ENCODE peak calls at places on chromosome 18, in six cellular contexts. A, U, O, F, I and X are unnamed samples.

GRCh38 chr18:3444954-3445353 is 5.0 kb upstream of the TGIF1 start:
- DNase-seq in U (no peak), O (no peak), I (no peak), F (no peak), A (no peak), X (no peak)

GRCh38 chr18:79527656-79528055 is 131.9 kb downstream of the NFATC1 start:
- DNase-seq in O (no peak), I (no peak), F (no peak), U (no peak), A (no peak), X (no peak)

GRCh38 chr18:46725310-46725709 is 31.5 kb downstream of the ST8SIA5 start:
- DNase-seq in I (no peak), A (no peak), U (no peak), O (no peak), F (no peak), X (no peak)

GRCh38 chr18:31303771-31304170 is 14.2 kb upstream of the DSG1 start:
- DNase-seq in F (no peak), A (no peak), I (no peak), O (no peak), U (no peak), X (no peak)

GRCh38 chr18:48727685-48728084 is 188.9 kb downstream of the CTIF start:
- DNase-seq in A (no peak), O (no peak), F (no peak), U (no peak), I (no peak), X (no peak)

GRCh38 chr18:67217551-67218166 is 298.9 kb downstream of the DSEL start:
- DNase-seq in O (peak), U (no peak), F (peak), I (peak), A (peak), X (peak)

GRCh38 chr18:9366126-9366714 is 31.6 kb downstream of the TWSG1 start:
- DNase-seq in O (peak), F (no peak), U (peak), A (peak), I (peak), X (peak)

GRCh38 chr18:57446322-57446721 is 11.1 kb downstream of the ONECUT2 start:
- DNase-seq in O (no peak), U (no peak), A (no peak), I (no peak), F (no peak), X (peak)

GRCh38 chr18:58183226-58183625 is 139.2 kb downstream of the NEDD4L start:
- DNase-seq in F (peak), U (no peak), O (no peak), A (no peak), I (no peak), X (no peak)

GRCh38 chr18:79853993-79854364 is 56.2 kb downstream of the KCNG2 start:
- DNase-seq in O (peak), I (no peak), U (no peak), F (no peak), A (no peak), X (no peak)

GRCh38 chr18:13414542-13414941 is 196.0 kb downstream of the LDLRAD4 start:
- DNase-seq in I (no peak), A (no peak), U (no peak), F (no peak), O (no peak), X (no peak)

GRCh38 chr18:55161966-55162365 is 202.7 kb upstream of the CCDC68 start:
- DNase-seq in O (no peak), I (no peak), A (no peak), U (no peak), F (no peak), X (no peak)

GRCh38 chr18:61199131-61199903 is 133.9 kb upstream of the CDH20 start:
- DNase-seq in A (no peak), U (no peak), O (no peak), F (no peak), I (no peak), X (no peak)

GRCh38 chr18:11368020-11368419 is 218.7 kb upstream of the PIEZO2 start:
- DNase-seq in I (no peak), F (no peak), U (no peak), A (no peak), O (no peak), X (no peak)

GRCh38 chr18:73409242-73409641 is 541.5 kb upstream of the NETO1 start:
- DNase-seq in U (no peak), I (no peak), O (no peak), F (no peak), A (no peak), X (no peak)

GRCh38 chr18:12048827-12049175 is 44.8 kb upstream of the ANKRD62 start:
- DNase-seq in U (no peak), O (no peak), F (no peak), I (no peak), A (no peak), X (no peak)

GRCh38 chr18:7808992-7809391 is 241.9 kb downstream of the PTPRM start:
- DNase-seq in U (no peak), O (no peak), I (no peak), A (no peak), F (no peak), X (no peak)

GRCh38 chr18:34742761-34743366 is 32.8 kb downstream of the DTNA start:
- DNase-seq in A (no peak), O (no peak), F (no peak), I (no peak), U (no peak), X (no peak)

GRCh38 chr18:45386256-45386655 is 229.0 kb upstream of the SLC14A2 start:
- DNase-seq in F (no peak), A (no peak), I (peak), U (peak), O (peak), X (peak)

GRCh38 chr18:59056706-59057492 is 82.8 kb upstream of the SEC11C start:
- DNase-seq in F (peak), U (no peak), A (peak), O (peak), I (peak), X (peak)

GRCh38 chr18:7902399-7902839 is 335.3 kb downstream of the PTPRM start:
- DNase-seq in U (no peak), F (no peak), I (no peak), O (peak), A (no peak), X (peak)

GRCh38 chr18:78698914-78699313 is 280.7 kb upstream of the SALL3 start:
- DNase-seq in A (no peak), F (no peak), O (no peak), U (no peak), I (no peak), X (no peak)

GRCh38 chr18:56799756-56800155 is 148.6 kb downstream of the WDR7 start:
- DNase-seq in O (no peak), A (no peak), I (no peak), F (no peak), U (no peak), X (no peak)

GRCh38 chr18:80088823-80089222 is 20.2 kb upstream of the ADNP2 start:
- DNase-seq in F (no peak), U (no peak), I (no peak), A (no peak), O (no peak), X (no peak)

GRCh38 chr18:79801217-79801616 is 3.5 kb downstream of the KCNG2 start:
- DNase-seq in F (no peak), A (no peak), O (no peak), U (no peak), I (no peak), X (no peak)

GRCh38 chr18:46418657-46419260 is 238.3 kb downstream of the LOXHD1 start:
- DNase-seq in F (no peak), U (no peak), A (peak), I (no peak), O (no peak), X (no peak)

GRCh38 chr18:38481576-38481975 is 916.0 kb upstream of the CELF4 start:
- DNase-seq in O (no peak), A (no peak), U (no peak), I (no peak), F (no peak), X (no peak)

GRCh38 chr18:61842146-61842545 is 50.7 kb downstream of the RNF152 start:
- DNase-seq in A (no peak), U (no peak), I (no peak), O (no peak), F (no peak), X (no peak)

GRCh38 chr18:80247403-80247916 is at the start of gene PARD6G:
- DNase-seq in A (peak), O (peak), F (peak), U (no peak), I (peak), X (peak)

GRCh38 chr18:51074605-51075004 is 44.6 kb downstream of the SMAD4 start:
- DNase-seq in U (no peak), O (no peak), A (no peak), I (no peak), F (no peak), X (no peak)

GRCh38 chr18:59707306-59707705 is 10.1 kb upstream of the CCBE1 start:
- DNase-seq in U (no peak), O (no peak), F (no peak), I (no peak), A (no peak), X (peak)

GRCh38 chr18:31618801-31619200 is 27.1 kb downstream of the TTR start:
- DNase-seq in A (no peak), I (no peak), F (no peak), O (no peak), U (no peak), X (no peak)

GRCh38 chr18:34809697-34810096 is 99.6 kb downstream of the DTNA start:
- DNase-seq in I (peak), F (peak), U (peak), A (peak), O (peak), X (peak)

GRCh38 chr18:54151376-54151775 is 73.1 kb downstream of the MBD2 start:
- DNase-seq in F (no peak), I (no peak), U (no peak), O (no peak), A (no peak), X (no peak)

GRCh38 chr18:7334973-7335568 is 104.2 kb downstream of the LRRC30 start:
- DNase-seq in O (no peak), U (no peak), F (no peak), A (no peak), I (no peak), X (no peak)

GRCh38 chr18:23982154-23983071 is 32.1 kb upstream of the TTC39C start:
- DNase-seq in U (no peak), F (no peak), I (peak), O (peak), A (peak), X (peak)

GRCh38 chr18:78671551-78671950 is 308.1 kb upstream of the SALL3 start:
- DNase-seq in F (no peak), U (no peak), O (no peak), I (no peak), A (no peak), X (no peak)

GRCh38 chr18:23503967-23504352 is 649 bp downstream of the RMC1 start:
- DNase-seq in A (no peak), I (no peak), F (no peak), U (no peak), O (peak), X (no peak)

GRCh38 chr18:21330122-21330701 is 88.2 kb downstream of the GREB1L start:
- DNase-seq in F (no peak), U (no peak), O (peak), I (no peak), A (peak), X (peak)
- H3K27ac ChIP-seq in F (peak), U (no peak), O (no peak), I (no peak), A (peak), X (no peak)

DNA sequence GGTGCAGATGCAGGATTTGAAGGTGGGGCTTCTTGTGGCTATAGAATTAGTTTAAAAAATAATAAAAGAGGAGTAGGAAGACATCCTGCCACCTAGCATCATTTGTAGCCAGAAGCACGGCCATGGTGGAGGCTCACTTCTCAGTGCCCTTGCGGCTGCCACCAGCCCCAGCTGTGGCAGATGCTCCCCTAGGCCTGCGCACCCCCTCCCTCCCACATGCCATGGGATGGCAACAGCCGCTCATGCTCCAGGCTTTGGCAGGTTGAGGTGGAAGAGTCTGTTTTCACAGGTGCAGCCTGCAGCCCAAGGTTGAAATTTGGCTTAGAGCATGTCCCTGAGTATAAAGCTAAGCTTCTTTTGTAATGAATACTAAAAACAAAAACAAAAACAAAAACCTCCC is 96.4 kb downstream of the GATA6 start:
- DNase-seq in O (no peak), I (no peak), A (no peak), F (no peak), U (no peak), X (no peak)
- H3K27ac ChIP-seq in O (no peak), I (no peak), A (peak), F (peak), U (no peak), X (no peak)

DNA sequence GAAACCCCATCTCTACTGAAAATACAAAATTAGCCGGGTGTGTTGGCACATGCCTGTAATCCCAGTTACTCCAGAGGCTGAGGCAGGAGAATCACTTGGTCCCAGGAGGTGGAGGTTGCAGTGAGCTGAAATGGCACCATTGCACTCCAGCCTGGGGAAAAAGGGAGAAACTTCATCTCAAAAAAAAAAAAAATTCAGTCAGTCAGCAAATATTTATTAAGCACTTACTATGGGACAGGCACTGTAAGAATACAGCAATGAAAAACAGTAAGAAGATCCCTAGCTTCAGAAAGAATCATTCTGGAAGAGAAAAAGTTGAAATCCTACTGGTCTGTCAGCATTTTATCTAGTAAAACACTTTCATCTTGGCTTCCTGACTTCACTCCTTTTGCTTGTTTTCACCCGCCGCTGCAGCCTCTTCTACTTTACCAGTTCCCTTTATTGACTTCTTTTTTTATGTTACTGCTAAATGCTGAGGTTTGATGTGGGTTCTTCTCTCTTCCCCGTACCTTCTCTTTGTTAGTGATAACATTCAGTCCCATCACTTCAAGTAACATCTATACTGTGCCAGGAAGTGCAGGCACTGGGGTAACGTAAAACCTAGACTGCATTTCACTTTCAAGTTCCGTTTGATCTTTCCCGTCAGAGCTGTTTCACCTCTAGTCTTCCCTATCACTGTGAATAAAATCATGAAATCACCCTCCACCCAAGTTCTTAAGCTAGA is 10.8 kb upstream of the TAF4B start:
- DNase-seq in I (no peak), O (no peak), F (no peak), U (no peak), A (no peak), X (no peak)
- H3K27ac ChIP-seq in I (no peak), O (no peak), F (no peak), U (no peak), A (no peak), X (no peak)

GRCh38 chr18:2263303-2263702 is 308.0 kb downstream of the METTL4 start:
- DNase-seq in F (no peak), O (no peak), U (no peak), A (no peak), I (no peak), X (no peak)
- H3K27ac ChIP-seq in F (no peak), O (no peak), U (no peak), A (no peak), I (no peak), X (no peak)

GRCh38 chr18:27668126-27668525 is 483.0 kb upstream of the CHST9 start:
- DNase-seq in I (no peak), U (no peak), F (no peak), O (no peak), A (no peak), X (no peak)

GRCh38 chr18:27662537-27662936 is 477.4 kb upstream of the CHST9 start:
- DNase-seq in F (no peak), O (no peak), A (no peak), U (no peak), I (no peak), X (no peak)

GRCh38 chr18:27666070-27666469 is 481.0 kb upstream of the CHST9 start:
- DNase-seq in I (no peak), U (no peak), O (no peak), A (no peak), F (no peak), X (no peak)

GRCh38 chr18:27665264-27665799 is 480.2 kb upstream of the CHST9 start:
- DNase-seq in A (no peak), O (no peak), U (no peak), F (no peak), I (no peak), X (no peak)

GRCh38 chr18:27667064-27667463 is 482.0 kb upstream of the CHST9 start:
- DNase-seq in A (no peak), U (no peak), O (no peak), I (no peak), F (no peak), X (no peak)
- H3K27ac ChIP-seq in A (no peak), U (no peak), O (no peak), I (no peak), F (no peak), X (peak)

GRCh38 chr18:70493461-70493860 is 204.6 kb downstream of the SOCS6 start:
- DNase-seq in U (no peak), A (no peak), I (no peak), F (no peak), O (no peak), X (no peak)

GRCh38 chr18:70494524-70494923 is 205.7 kb downstream of the SOCS6 start:
- DNase-seq in I (no peak), A (no peak), F (no peak), U (no peak), O (no peak), X (no peak)

GRCh38 chr18:70489556-70489955 is 200.7 kb downstream of the SOCS6 start:
- DNase-seq in I (no peak), F (no peak), U (no peak), A (no peak), O (no peak), X (no peak)

GRCh38 chr18:70491734-70492348 is 203.0 kb downstream of the SOCS6 start:
- DNase-seq in F (peak), U (peak), I (peak), A (peak), O (peak), X (peak)

DNA sequence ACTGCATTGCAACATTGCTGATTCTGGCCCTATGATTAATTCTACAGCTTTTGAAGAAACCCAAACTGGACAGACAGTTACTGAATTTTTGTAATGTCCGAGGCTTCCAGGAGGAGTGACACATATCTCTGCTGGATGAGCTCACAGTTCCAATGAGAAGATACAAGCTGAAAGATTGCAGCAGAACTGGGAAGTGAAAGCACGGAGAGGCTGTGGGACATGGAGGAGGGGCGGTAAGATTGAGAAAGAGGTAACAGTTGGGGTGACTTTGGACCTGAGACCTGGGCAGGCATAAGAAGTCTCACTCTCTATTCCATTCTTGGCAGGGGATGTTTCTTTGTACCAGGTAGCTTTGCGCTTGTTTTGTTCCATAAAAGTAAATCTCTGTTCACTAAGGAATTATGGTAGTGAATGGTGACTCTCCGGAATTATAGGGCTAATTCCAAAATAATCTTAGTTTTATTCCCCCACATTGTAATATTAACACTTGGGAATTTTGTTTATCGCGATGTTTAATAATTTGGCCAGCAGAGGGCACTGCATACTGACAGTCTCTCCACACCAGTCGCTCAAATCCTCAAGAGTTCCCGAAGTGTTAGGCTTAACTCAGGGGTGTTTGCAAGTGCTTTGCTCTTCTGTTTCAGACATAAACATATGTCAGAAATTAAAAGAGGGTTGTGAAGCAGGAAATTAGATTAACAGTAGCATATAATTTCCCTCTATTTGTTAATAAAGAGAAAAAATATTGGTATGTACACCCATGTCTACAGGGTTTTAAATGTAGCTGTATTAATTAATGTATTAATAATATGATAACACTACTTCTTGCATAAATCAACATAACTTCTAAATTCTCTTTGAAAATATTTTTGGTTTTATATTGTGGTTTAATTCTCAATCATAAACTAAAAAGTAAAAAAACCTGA is 201.4 kb downstream of the SOCS6 start:
- DNase-seq in O (peak), A (peak), I (peak), F (no peak), U (peak), X (peak)
- H3K27ac ChIP-seq in O (no peak), A (no peak), I (peak), F (no peak), U (no peak), X (no peak)

GRCh38 chr18:43931439-43931838 is 654.1 kb upstream of the SYT4 start:
- DNase-seq in F (no peak), A (peak), U (no peak), I (no peak), O (no peak), X (no peak)
- H3K27ac ChIP-seq in F (no peak), A (peak), U (no peak), I (no peak), O (no peak), X (no peak)